ENCODE peak calls at places on chromosomes 6 and 20, in ten cellular contexts. M is fibroblast of pulmonary artery, X is RWPE1, P is ovary, L is fibroblast of mammary gland, G is kidney, U is heart left ventricle, R is fibroblast of lung, V is AG04450, N is pancreas. K is an unnamed sample.

GRCh38 chr6:16105874-16106273 is 23.0 kb upstream of the MYLIP start:
- DNase-seq in M (peak), X (no peak), P (no peak), L (peak), G (no peak), U (no peak), R (peak), V (no peak), N (no peak), K (no peak)

GRCh38 chr6:107644513-107644912 is 154.6 kb downstream of the SOBP start:
- DNase-seq in M (no peak), X (no peak), P (no peak), L (peak), G (no peak), U (no peak), R (peak), V (no peak), N (no peak), K (no peak)

GRCh38 chr6:71107935-71108420 is 151.1 kb upstream of the B3GAT2 start:
- DNase-seq in M (peak), X (peak), P (peak), L (peak), G (no peak), U (peak), R (peak), V (peak), N (no peak), K (no peak)

GRCh38 chr6:79077680-79078056 is 386 bp downstream of the PHIP start:
- DNase-seq in M (no peak), X (peak), P (no peak), L (no peak), G (no peak), U (no peak), R (no peak), V (no peak), N (peak), K (no peak)

GRCh38 chr6:106363401-106364138 is 3.1 kb downstream of the CRYBG1 start:
- DNase-seq in M (no peak), X (no peak), P (no peak), L (no peak), G (no peak), U (no peak), R (no peak), V (no peak), N (no peak), K (no peak)

GRCh38 chr20:37911262-37911661 is 8.3 kb downstream of the VSTM2L start:
- DNase-seq in M (no peak), X (no peak), P (no peak), L (no peak), G (no peak), U (no peak), R (no peak), V (no peak), N (no peak), K (no peak)

GRCh38 chr6:128017288-128017687 is 116.4 kb upstream of the THEMIS start:
- DNase-seq in M (no peak), X (no peak), P (no peak), L (no peak), G (no peak), U (no peak), R (no peak), V (no peak), N (no peak), K (no peak)

GRCh38 chr6:77292564-77293546 is 170.4 kb downstream of the HTR1B start:
- DNase-seq in M (peak), X (peak), P (no peak), L (peak), G (no peak), U (no peak), R (peak), V (peak), N (no peak), K (no peak)

GRCh38 chr6:62367601-62368000 is 81.6 kb upstream of the KHDRBS2 start:
- DNase-seq in M (no peak), X (no peak), P (no peak), L (no peak), G (no peak), U (no peak), R (no peak), V (no peak), N (no peak), K (no peak)

GRCh38 chr6:113901482-113901881 is 44.3 kb downstream of the MARCKS start:
- DNase-seq in M (peak), X (no peak), P (no peak), L (peak), G (no peak), U (no peak), R (peak), V (no peak), N (no peak), K (no peak)

GRCh38 chr6:41371992-41372525 is 36.7 kb downstream of the NCR2 start:
- DNase-seq in M (peak), X (no peak), P (no peak), L (no peak), G (peak), U (peak), R (peak), V (no peak), N (no peak), K (no peak)

GRCh38 chr6:35427851-35428321 is 24.3 kb upstream of the FANCE start:
- DNase-seq in M (peak), X (no peak), P (no peak), L (peak), G (no peak), U (no peak), R (peak), V (peak), N (no peak), K (no peak)

GRCh38 chr6:125952764-125953501 is 3.6 kb upstream of the HINT3 start:
- DNase-seq in M (peak), X (no peak), P (no peak), L (peak), G (no peak), U (no peak), R (no peak), V (no peak), N (peak), K (no peak)

GRCh38 chr6:56361812-56362211 is 114.4 kb upstream of the COL21A1 start:
- DNase-seq in M (peak), X (no peak), P (no peak), L (no peak), G (peak), U (peak), R (no peak), V (no peak), N (no peak), K (no peak)

GRCh38 chr20:61873651-61874420 is 191.8 kb downstream of the TAF4 start:
- DNase-seq in M (no peak), X (no peak), P (no peak), L (no peak), G (no peak), U (no peak), R (no peak), V (no peak), N (no peak), K (no peak)

DNA sequence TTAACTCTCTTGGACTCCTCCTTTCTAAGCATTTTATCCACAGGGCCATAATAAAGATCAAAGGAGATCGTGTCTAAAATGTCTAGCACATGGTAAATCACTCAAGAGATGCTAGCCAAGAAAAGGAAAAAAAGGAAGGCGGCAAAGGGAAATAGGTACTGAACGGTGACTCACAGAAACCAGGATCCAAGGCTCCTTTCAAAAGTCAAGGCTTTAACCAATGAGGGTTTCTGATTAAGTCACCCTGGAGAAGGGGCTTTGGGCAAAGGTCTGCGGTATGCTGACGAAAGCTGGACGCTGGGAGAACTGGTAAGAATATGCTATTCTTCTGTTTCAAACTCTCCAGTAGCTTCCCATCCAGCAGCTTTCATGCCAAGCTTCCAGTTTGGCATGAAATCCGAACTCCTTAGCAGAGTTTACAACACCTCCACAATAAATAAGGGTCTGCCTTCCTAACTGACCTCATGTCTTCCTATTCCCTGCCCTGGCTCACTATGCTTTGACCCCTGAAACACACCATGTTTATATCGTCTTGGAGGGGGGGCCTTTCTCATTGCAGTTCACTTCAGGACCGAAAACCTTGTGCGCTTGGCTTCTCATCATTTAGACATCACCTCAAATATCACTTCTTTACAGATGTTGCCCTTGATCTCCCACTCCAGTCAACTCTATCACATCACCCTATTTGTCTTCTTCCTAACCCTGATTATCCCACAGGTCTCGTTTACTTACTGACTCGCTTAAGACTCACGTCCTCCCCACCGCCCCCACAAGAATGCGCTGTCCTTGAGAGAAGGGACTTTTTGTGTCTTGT is 908 bp downstream of the TOMM34 start:
- DNase-seq in M (peak), X (peak), P (peak), L (peak), G (no peak), U (no peak), R (peak), V (no peak), N (no peak), K (no peak)
- TF ChIP-seq CTCF in M (peak), X (no peak), P (no peak), L (no peak), G (no peak), U (no peak), R (peak), V (no peak), N (no peak), K (no peak)

GRCh38 chr20:1474325-1474724 is 7.7 kb upstream of the NSFL1C start:
- DNase-seq in M (no peak), X (no peak), P (no peak), L (no peak), G (no peak), U (no peak), R (no peak), V (no peak), N (no peak), K (no peak)

GRCh38 chr20:1473821-1474220 is 7.2 kb upstream of the NSFL1C start:
- DNase-seq in M (no peak), X (no peak), P (no peak), L (no peak), G (no peak), U (no peak), R (no peak), V (no peak), N (no peak), K (no peak)

GRCh38 chr20:1472556-1473243 is 6.1 kb upstream of the NSFL1C start:
- DNase-seq in M (no peak), X (no peak), P (no peak), L (no peak), G (no peak), U (no peak), R (no peak), V (no peak), N (no peak), K (no peak)

GRCh38 chr20:1473244-1473635 is 6.6 kb upstream of the NSFL1C start:
- DNase-seq in M (no peak), X (no peak), P (no peak), L (no peak), G (no peak), U (no peak), R (no peak), V (no peak), N (no peak), K (no peak)

GRCh38 chr20:1474817-1475603 is 8.4 kb upstream of the NSFL1C start:
- DNase-seq in M (no peak), X (peak), P (no peak), L (no peak), G (no peak), U (no peak), R (no peak), V (no peak), N (no peak), K (no peak)
- TF ChIP-seq CTCF in M (no peak), X (no peak), P (no peak), L (peak), G (no peak), U (no peak), R (no peak), V (no peak), N (no peak), K (peak)

GRCh38 chr6:30687659-30688431 is 1.4 kb upstream of the PPP1R18 start:
- DNase-seq in M (peak), X (no peak), P (peak), L (peak), G (peak), U (peak), R (peak), V (no peak), N (peak), K (no peak)
- TF ChIP-seq CTCF in M (peak), X (no peak), P (peak), L (peak), G (no peak), U (peak), R (peak), V (peak), N (no peak), K (no peak)

DNA sequence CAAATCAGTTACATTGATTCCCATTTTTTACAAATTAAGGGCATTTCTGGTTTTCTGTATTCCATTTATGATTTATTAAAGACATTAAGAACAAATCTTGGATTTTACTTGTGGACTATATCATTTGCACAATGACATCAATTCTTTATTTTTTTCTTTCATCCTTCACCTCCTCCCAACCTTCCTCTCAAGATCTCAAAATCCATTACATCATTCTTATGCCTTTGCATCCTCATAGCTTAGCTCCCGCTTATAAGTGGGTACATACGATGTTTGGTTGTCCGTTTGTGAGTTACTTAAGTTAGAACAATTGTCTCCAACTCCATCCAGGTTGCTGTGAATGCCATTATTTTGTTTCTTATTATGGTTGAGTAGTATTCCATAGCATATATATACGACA is 752.8 kb downstream of the CD109 start:
- DNase-seq in M (no peak), X (no peak), P (no peak), L (no peak), G (no peak), U (no peak), R (no peak), V (no peak), N (no peak), K (no peak)
- TF ChIP-seq CTCF in M (no peak), X (no peak), P (no peak), L (no peak), G (no peak), U (no peak), R (no peak), V (no peak), N (no peak), K (no peak)

GRCh38 chr6:129252377-129253071 is 369.6 kb downstream of the LAMA2 start:
- DNase-seq in M (no peak), X (no peak), P (no peak), L (no peak), G (no peak), U (no peak), R (peak), V (peak), N (no peak), K (no peak)
- TF ChIP-seq CTCF in M (no peak), X (peak), P (no peak), L (no peak), G (no peak), U (no peak), R (no peak), V (no peak), N (no peak), K (no peak)